ENCODE peak calls at places on chromosomes 6 and 20, in four cellular contexts. C is ACHN; S is stimulated activated CD8-positive, alpha-beta memory T cell treated with anti-CD3 and anti-CD28 coated beads, Interleukin-15, amount 100 ng/mL, for 1 hour; R is kidney tubule cell. E is an unnamed sample.

GRCh38 chr6:32427218-32427617 is 12.5 kb upstream of the HLA-DRA start:
- DNase-seq in C (no peak), S (no peak), R (no peak), E (no peak)

GRCh38 chr6:169571123-169571962 is 130.5 kb downstream of the WDR27 start:
- DNase-seq in C (no peak), S (no peak), R (no peak), E (no peak)

GRCh38 chr6:33374359-33374910 is 17.2 kb upstream of the KIFC1 start:
- DNase-seq in C (no peak), S (no peak), R (no peak), E (no peak)

GRCh38 chr6:130680118-130680517 is 147.1 kb upstream of the SMLR1 start:
- DNase-seq in C (no peak), S (no peak), R (no peak), E (no peak)

GRCh38 chr6:41453232-41453631 is 92.9 kb upstream of the FOXP4 start:
- DNase-seq in C (no peak), S (no peak), R (no peak), E (no peak)

GRCh38 chr6:170173416-170173990 is 117.4 kb downstream of the DLL1 start:
- DNase-seq in C (no peak), S (no peak), R (no peak), E (peak)

GRCh38 chr20:1802385-1803215 is 92.6 kb upstream of the SIRPA start:
- DNase-seq in C (peak), S (no peak), R (peak), E (no peak)

GRCh38 chr20:41392871-41393704 is 26.5 kb upstream of the EMILIN3 start:
- DNase-seq in C (no peak), S (no peak), R (no peak), E (peak)

GRCh38 chr6:46059608-46060007 is 43.9 kb upstream of the CLIC5 start:
- DNase-seq in C (no peak), S (no peak), R (no peak), E (no peak)

GRCh38 chr6:89695667-89696066 is 57.1 kb upstream of the LYRM2 start:
- DNase-seq in C (no peak), S (no peak), R (no peak), E (no peak)

GRCh38 chr6:31122803-31123706 is 2.8 kb upstream of the CDSN start:
- DNase-seq in C (no peak), S (no peak), R (peak), E (no peak)

GRCh38 chr20:1326031-1326930 is 2.7 kb downstream of the SDCBP2 start:
- DNase-seq in C (no peak), S (no peak), R (no peak), E (peak)

GRCh38 chr20:59515013-59515905 is 89.1 kb upstream of the PHACTR3 start:
- DNase-seq in C (peak), S (no peak), R (peak), E (no peak)

GRCh38 chr6:133761706-133762105 is 127.2 kb upstream of the TCF21 start:
- DNase-seq in C (no peak), S (no peak), R (no peak), E (no peak)

GRCh38 chr20:41650221-41650948 is 32.2 kb upstream of the CHD6 start:
- DNase-seq in C (no peak), S (no peak), R (no peak), E (no peak)